ENCODE peak calls at places on chromosome 14, in nine cellular contexts. X is A549, J is Panc1, H is SK-N-SH, F is GM23338, P is K562, A is HepG2, Z is HCT116, I is GM12878. Y is an unnamed sample.

GRCh38 chr14:91897121-91897701 is 29.9 kb upstream of the TC2N start:
- DNase-seq in H (no peak), F (peak), P (no peak), X (peak), A (no peak), I (no peak), Z (no peak), J (no peak), Y (no peak)

GRCh38 chr14:89349196-89350008 is 67.6 kb downstream of the FOXN3 start:
- DNase-seq in H (peak), F (peak), P (no peak), I (no peak), J (no peak), Z (no peak), X (peak), A (no peak), Y (no peak)

GRCh38 chr14:21978184-21978998 is 304.8 kb upstream of the OR4E1 start:
- DNase-seq in I (no peak), P (peak), Z (peak), H (peak), F (peak), X (peak), J (peak), A (peak), Y (peak)

GRCh38 chr14:90159147-90159546 is 97.2 kb upstream of the PSMC1 start:
- DNase-seq in P (no peak), I (no peak), H (peak), Z (no peak), A (no peak), X (no peak), F (no peak), J (no peak), Y (no peak)

GRCh38 chr14:31787377-31787776 is 226.2 kb downstream of the NUBPL start:
- DNase-seq in I (no peak), J (no peak), X (peak), Z (peak), P (peak), H (no peak), A (peak), F (no peak), Y (no peak)

GRCh38 chr14:80942158-80942738 is 710 bp upstream of the CEP128 start:
- DNase-seq in H (no peak), F (no peak), P (peak), A (no peak), I (no peak), J (no peak), Z (no peak), X (no peak), Y (no peak)

GRCh38 chr14:39055786-39056474 is 47.1 kb downstream of the SEC23A start:
- DNase-seq in H (no peak), J (no peak), F (peak), X (peak), I (no peak), A (no peak), Z (peak), P (peak), Y (no peak)

GRCh38 chr14:89085154-89086059 is 261.0 kb downstream of the TTC8 start:
- DNase-seq in P (no peak), Z (no peak), F (no peak), I (no peak), J (no peak), H (no peak), X (no peak), A (no peak), Y (no peak)

GRCh38 chr14:92004062-92004461 is 35.8 kb downstream of the TRIP11 start:
- DNase-seq in P (no peak), F (no peak), I (no peak), A (no peak), X (no peak), H (no peak), Z (no peak), J (no peak), Y (no peak)

GRCh38 chr14:103886304-103887169 is 39.2 kb upstream of the PPP1R13B start:
- DNase-seq in P (peak), A (peak), J (no peak), I (no peak), F (peak), X (no peak), H (no peak), Z (no peak), Y (no peak)

GRCh38 chr14:35215110-35215872 is 76.9 kb upstream of the PSMA6 start:
- DNase-seq in A (peak), Z (peak), P (peak), I (no peak), F (peak), X (peak), H (no peak), J (no peak), Y (no peak)

GRCh38 chr14:71328183-71328582 is 420.9 kb downstream of the PCNX1 start:
- DNase-seq in F (no peak), J (no peak), H (no peak), A (no peak), X (no peak), P (no peak), Z (no peak), I (peak), Y (no peak)

GRCh38 chr14:50396636-50397460 is at the start of gene CDKL1:
- DNase-seq in F (peak), Z (no peak), I (no peak), P (peak), X (peak), A (peak), H (peak), J (peak), Y (peak)

GRCh38 chr14:103472939-103473338 is 49.7 kb downstream of the CKB start:
- DNase-seq in J (no peak), P (no peak), X (no peak), A (no peak), I (no peak), F (no peak), H (no peak), Z (no peak), Y (no peak)

GRCh38 chr14:51028851-51029754 is 65.8 kb downstream of the TRIM9 start:
- DNase-seq in H (no peak), P (no peak), J (no peak), I (no peak), X (no peak), F (no peak), A (no peak), Z (no peak), Y (no peak)

GRCh38 chr14:87013583-87013982 is 979.4 kb downstream of the GALC start:
- DNase-seq in J (no peak), I (no peak), A (no peak), P (no peak), H (no peak), F (no peak), Z (no peak), X (no peak), Y (no peak)

GRCh38 chr14:50061664-50062437 is 54.5 kb downstream of the VCPKMT start:
- DNase-seq in X (no peak), A (peak), H (peak), J (no peak), I (peak), F (no peak), Z (no peak), P (peak), Y (peak)

GRCh38 chr14:76715927-76716200 is 45.4 kb upstream of the VASH1 start:
- DNase-seq in F (no peak), A (no peak), Z (no peak), J (no peak), P (no peak), I (no peak), H (no peak), X (no peak), Y (no peak)

GRCh38 chr14:100153560-100153959 is 5.9 kb downstream of the DEGS2 start:
- DNase-seq in I (no peak), J (no peak), Z (no peak), P (no peak), H (no peak), F (no peak), A (no peak), X (no peak), Y (no peak)

GRCh38 chr14:92964124-92965109 is 41.5 kb downstream of the CHGA start:
- DNase-seq in A (no peak), J (no peak), P (no peak), I (no peak), X (peak), Z (no peak), H (peak), F (no peak), Y (no peak)

GRCh38 chr14:104107101-104107581 is 21.6 kb downstream of the ASPG start:
- DNase-seq in I (no peak), Z (no peak), F (no peak), H (no peak), J (no peak), A (no peak), X (no peak), P (no peak), Y (no peak)

GRCh38 chr14:22848391-22849164 is 12.2 kb downstream of the MMP14 start:
- DNase-seq in A (no peak), H (peak), J (no peak), X (no peak), Z (no peak), P (no peak), I (no peak), F (peak), Y (no peak)

GRCh38 chr14:90759370-90760054 is 56.7 kb downstream of the TTC7B start:
- DNase-seq in X (no peak), P (no peak), Z (no peak), I (no peak), J (no peak), A (no peak), H (no peak), F (no peak), Y (no peak)

GRCh38 chr14:51442513-51443175 is 202.6 kb downstream of the TMX1 start:
- DNase-seq in H (no peak), X (peak), J (peak), Z (no peak), P (no peak), A (no peak), F (no peak), I (no peak), Y (no peak)

GRCh38 chr14:31781578-31781977 is 220.4 kb downstream of the NUBPL start:
- DNase-seq in J (no peak), X (peak), H (no peak), F (peak), Z (no peak), A (no peak), I (no peak), P (no peak), Y (no peak)

GRCh38 chr14:21486640-21487087 is 9.7 kb downstream of the TOX4 start:
- DNase-seq in H (no peak), P (no peak), X (no peak), J (no peak), F (no peak), I (no peak), Z (no peak), A (no peak), Y (no peak)

GRCh38 chr14:51310453-51311074 is 70.5 kb downstream of the TMX1 start:
- DNase-seq in H (peak), A (no peak), P (no peak), F (no peak), I (no peak), X (no peak), Z (no peak), J (no peak), Y (no peak)

GRCh38 chr14:23021479-23021878 is 11.5 kb upstream of the C14orf93 start:
- DNase-seq in F (no peak), P (peak), Z (no peak), H (no peak), J (no peak), A (no peak), X (no peak), I (no peak), Y (no peak)

GRCh38 chr14:73231874-73232851 is 5.1 kb upstream of the PAPLN start:
- DNase-seq in P (peak), F (peak), A (peak), Z (no peak), X (peak), J (no peak), I (no peak), H (peak), Y (peak)

GRCh38 chr14:52391866-52392600 is 77.9 kb downstream of the PTGER2 start:
- DNase-seq in Z (peak), I (no peak), J (no peak), F (no peak), X (no peak), P (no peak), A (no peak), H (no peak), Y (no peak)

GRCh38 chr14:38255673-38256357 is at the start of gene CLEC14A:
- DNase-seq in Z (no peak), P (no peak), A (no peak), X (no peak), I (no peak), H (no peak), J (no peak), F (peak), Y (no peak)

GRCh38 chr14:81784084-81784483 is 250.4 kb upstream of the SEL1L start:
- DNase-seq in J (no peak), X (no peak), H (no peak), P (no peak), F (no peak), I (no peak), Z (no peak), A (no peak), Y (no peak)

GRCh38 chr14:23430016-23430732 is 5.3 kb downstream of the MYH7 start:
- DNase-seq in F (no peak), J (no peak), X (no peak), I (no peak), Z (no peak), P (no peak), H (no peak), A (no peak), Y (no peak)

GRCh38 chr14:75689012-75689411 is 28.0 kb downstream of the TTLL5 start:
- DNase-seq in I (no peak), Z (no peak), X (no peak), J (no peak), H (no peak), F (no peak), P (no peak), A (no peak), Y (no peak)
- TF ChIP-seq REST in I (no peak), Z (no peak), X (no peak), J (no peak), H (no peak), F (no peak), P (no peak), A (no peak), Y (no peak)

GRCh38 chr14:69617796-69618195 is 6.4 kb downstream of the SUSD6 start:
- DNase-seq in X (no peak), I (no peak), H (no peak), P (no peak), F (no peak), A (no peak), J (no peak), Z (no peak), Y (no peak)

GRCh38 chr14:69616408-69616773 is 5.0 kb downstream of the SUSD6 start:
- DNase-seq in H (no peak), A (no peak), Z (no peak), X (no peak), P (no peak), J (no peak), I (no peak), F (no peak), Y (no peak)

GRCh38 chr14:69620211-69620611 is 8.8 kb downstream of the SUSD6 start:
- DNase-seq in J (no peak), Z (no peak), F (no peak), A (no peak), I (no peak), H (no peak), X (no peak), P (no peak), Y (peak)

GRCh38 chr14:69620981-69621380 is 9.6 kb downstream of the SUSD6 start:
- DNase-seq in I (no peak), Z (no peak), X (no peak), A (no peak), F (no peak), H (no peak), J (no peak), P (no peak), Y (no peak)

GRCh38 chr14:69619007-69619406 is 7.6 kb downstream of the SUSD6 start:
- DNase-seq in H (no peak), J (no peak), F (no peak), A (no peak), X (no peak), I (no peak), Z (no peak), P (no peak), Y (no peak)
- H3K27ac ChIP-seq in H (no peak), J (no peak), F (no peak), A (no peak), X (no peak), I (peak), Z (no peak), P (no peak), Y (no peak)

DNA sequence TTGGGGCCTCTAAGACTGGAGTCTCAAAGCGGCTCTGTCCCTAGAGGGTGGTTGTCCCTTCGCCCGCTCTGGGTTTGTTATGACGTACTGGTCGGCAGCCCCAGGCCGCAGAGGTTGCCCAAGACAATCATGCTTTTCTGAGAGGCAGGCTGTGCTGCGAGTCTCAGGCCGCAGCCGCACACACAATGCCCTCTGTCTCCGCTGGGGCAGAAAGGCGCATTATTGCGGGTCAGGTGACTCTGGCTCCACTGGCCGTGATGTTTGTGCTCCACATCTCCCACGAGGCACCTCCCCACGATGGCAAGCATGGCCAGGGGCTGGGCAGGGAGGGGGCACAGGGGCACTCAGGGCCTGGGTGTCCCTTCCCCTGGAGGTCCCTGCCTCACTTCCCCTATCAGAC is 21.0 kb upstream of the PLEKHG3 start:
- DNase-seq in X (no peak), J (no peak), A (peak), Z (no peak), I (no peak), P (no peak), H (no peak), F (no peak), Y (no peak)
- TF ChIP-seq REST in X (no peak), J (no peak), A (no peak), Z (no peak), I (no peak), P (no peak), H (no peak), F (no peak), Y (no peak)

GRCh38 chr14:45065540-45065939 is 18.4 kb upstream of the PRPF39 start:
- DNase-seq in Z (no peak), X (no peak), I (no peak), A (no peak), J (no peak), H (no peak), P (no peak), F (no peak), Y (no peak)
- H3K27ac ChIP-seq in Z (no peak), X (no peak), I (no peak), A (no peak), J (no peak), H (no peak), P (no peak), F (peak), Y (no peak)

GRCh38 chr14:36516719-36517241 is 3.3 kb downstream of the NKX2-1 start:
- DNase-seq in A (no peak), H (peak), P (no peak), I (no peak), F (no peak), X (no peak), J (no peak), Z (no peak), Y (no peak)
- TF ChIP-seq REST in A (no peak), H (no peak), P (no peak), I (no peak), F (no peak), X (no peak), J (no peak), Z (no peak), Y (no peak)

Y was measured in HL-60.